ENCODE peak calls at places on chromosome 20, in seven cellular contexts. K, C, S, V, I, F and A are unnamed samples.
A peak's percentile ranks its signal among the peaks of the same experiment; 100 is the strongest.

GRCh38 chr20:11159728-11160127 is 485.9 kb upstream of the JAG1 start:
- DNase-seq in C (no peak), S (no peak), K (no peak), F (no peak), I (no peak), V (peak; percentile 91), A (no peak)

GRCh38 chr20:8744228-8744844 is 324.6 kb upstream of the PLCB4 start:
- DNase-seq in I (no peak), K (no peak), S (no peak), F (no peak), V (peak; percentile 57), C (no peak), A (no peak)

GRCh38 chr20:61922411-61922810 is 143.3 kb downstream of the TAF4 start:
- DNase-seq in I (no peak), F (no peak), C (no peak), K (no peak), S (no peak), V (no peak), A (no peak)

GRCh38 chr20:6636209-6637159 is 131.0 kb upstream of the BMP2 start:
- DNase-seq in K (no peak), V (peak; percentile 69), S (no peak), F (no peak), I (no peak), C (no peak), A (no peak)

GRCh38 chr20:461254-462198 is 807 bp downstream of the TBC1D20 start:
- DNase-seq in K (peak; percentile 46), F (peak; percentile 88), C (no peak), V (peak; percentile 42), S (no peak), I (no peak), A (peak; percentile 55)

GRCh38 chr20:50217207-50217949 is 26.7 kb downstream of the CEBPB start:
- DNase-seq in C (no peak), V (no peak), K (no peak), I (no peak), F (no peak), S (no peak), A (no peak)

GRCh38 chr20:15760217-15760567 is 813.1 kb downstream of the KIF16B start:
- DNase-seq in I (no peak), K (no peak), S (no peak), F (no peak), V (no peak), C (no peak), A (no peak)

GRCh38 chr20:10469599-10469998 is 34.5 kb downstream of the SLX4IP start:
- DNase-seq in V (peak; percentile 87), F (no peak), I (no peak), K (no peak), S (no peak), C (no peak), A (peak; percentile 48)

GRCh38 chr20:20472690-20473274 is 104.9 kb downstream of the INSM1 start:
- DNase-seq in V (no peak), F (no peak), K (no peak), C (no peak), I (no peak), S (no peak), A (no peak)

GRCh38 chr20:63587256-63587655 is 13.2 kb upstream of the HELZ2 start:
- DNase-seq in K (no peak), F (peak; percentile 64), I (no peak), C (no peak), V (no peak), S (no peak), A (no peak)

GRCh38 chr20:47688385-47689381 is 96.6 kb downstream of the SULF2 start:
- DNase-seq in S (no peak), I (no peak), F (no peak), C (no peak), K (no peak), V (peak; percentile 15), A (no peak)

GRCh38 chr20:59333928-59334327 is 33.5 kb downstream of the EDN3 start:
- DNase-seq in C (no peak), I (no peak), S (no peak), V (no peak), F (no peak), K (no peak), A (no peak)

GRCh38 chr20:52500150-52500549 is 308.6 kb upstream of the ZFP64 start:
- DNase-seq in I (no peak), S (no peak), F (no peak), V (no peak), K (no peak), C (no peak), A (no peak)

GRCh38 chr20:58605292-58606065 is 45.6 kb upstream of the STX16 start:
- DNase-seq in S (no peak), V (no peak), C (no peak), K (no peak), I (no peak), F (peak; percentile 56), A (no peak)

GRCh38 chr20:17961600-17961965 is 7.0 kb downstream of the SNX5 start:
- DNase-seq in I (no peak), S (no peak), K (no peak), V (peak; percentile 33), C (no peak), F (no peak), A (no peak)

GRCh38 chr20:17959257-17959627 is 9.4 kb downstream of the SNX5 start:
- DNase-seq in K (no peak), C (no peak), S (no peak), I (no peak), F (no peak), V (no peak), A (no peak)

GRCh38 chr20:17963114-17963897 is 5.3 kb downstream of the SNX5 start:
- DNase-seq in V (no peak), K (no peak), F (no peak), I (no peak), C (no peak), S (no peak), A (no peak)

GRCh38 chr20:17958326-17959256 is 10.0 kb downstream of the SNX5 start:
- DNase-seq in S (no peak), K (no peak), C (no peak), F (no peak), V (peak; percentile 61), I (no peak), A (no peak)

DNA sequence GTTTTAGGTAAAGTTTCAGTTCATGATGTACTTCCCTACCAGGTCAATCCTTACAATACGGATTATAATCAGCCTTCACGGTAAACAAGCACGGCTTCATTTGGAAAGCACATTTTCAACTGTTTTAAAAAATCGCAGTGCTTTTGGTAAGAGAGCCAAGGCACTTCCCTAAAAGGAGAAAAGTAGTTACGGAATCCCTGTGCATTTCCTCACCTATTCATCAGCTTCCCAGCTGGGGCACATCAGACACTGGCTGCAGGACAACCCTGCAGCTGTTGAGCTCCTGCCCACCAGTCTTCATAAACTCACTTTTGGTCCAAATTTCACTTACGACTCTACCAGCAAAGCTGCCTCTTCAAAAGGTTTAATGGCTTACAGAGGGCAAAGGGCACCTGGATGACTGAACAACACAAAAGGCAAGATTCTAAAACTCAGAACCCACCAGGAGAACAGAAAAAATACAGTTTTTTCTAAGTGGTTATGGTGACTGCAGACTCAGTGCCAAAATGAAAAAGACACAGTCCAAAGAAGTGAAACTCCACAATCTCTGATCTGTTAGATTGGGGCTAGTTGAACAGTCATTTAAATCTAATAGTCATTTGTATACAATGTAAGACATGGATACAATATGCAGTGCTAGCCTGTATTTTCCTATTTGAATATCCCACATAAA is 7.5 kb downstream of the SNX5 start:
- DNase-seq in S (no peak), F (no peak), I (no peak), V (peak; percentile 66), C (no peak), K (peak; percentile 80), A (no peak)
- H3K27me3 ChIP-seq in S (no peaks in the 10 kb centered on the region), F (no peaks in the 10 kb centered on the region), I (no peaks in the 10 kb centered on the region), V (no peaks in the 10 kb centered on the region), C (no peaks in the 10 kb centered on the region), K (no peaks in the 10 kb centered on the region), A (no peaks in the 10 kb centered on the region)

DNA sequence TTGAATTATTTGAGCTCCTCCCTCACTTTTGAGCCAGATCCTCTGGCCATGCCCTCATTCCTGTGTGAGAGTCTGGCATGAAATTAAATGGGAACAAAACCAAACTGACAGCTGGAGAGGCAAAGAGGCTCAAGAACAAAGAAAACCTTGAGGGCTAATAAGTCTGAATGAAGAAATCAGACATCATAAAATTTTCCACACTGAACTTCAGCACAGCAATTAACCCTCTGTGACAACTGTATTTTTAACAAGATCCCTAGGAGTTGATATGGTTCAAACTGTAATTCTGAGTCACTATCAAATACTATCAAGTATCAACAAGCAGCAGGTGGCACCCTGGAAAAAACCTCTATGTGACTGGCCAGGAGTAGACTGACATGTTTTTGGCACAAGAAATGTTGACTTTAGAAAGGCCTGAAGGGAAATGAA is 109.4 kb upstream of the EMILIN3 start:
- DNase-seq in F (no peak), S (no peak), C (no peak), K (peak; percentile 23), V (peak; percentile 68), I (peak; percentile 90), A (no peak)
- H3K27ac ChIP-seq in F (no peak overlapping the region), S (no peak overlapping the region), C (peak overlapping the region; percentile 69), K (no peak overlapping the region), V (peak overlapping the region; percentile 4), I (peak overlapping the region; percentile 15), A (no peak overlapping the region)

GRCh38 chr20:40677343-40677924 is 11.6 kb downstream of the MAFB start:
- DNase-seq in I (no peak), S (no peak), F (no peak), K (no peak), V (no peak), C (no peak), A (no peak)

GRCh38 chr20:40676870-40677269 is 12.2 kb downstream of the MAFB start:
- DNase-seq in F (no peak), C (no peak), I (no peak), S (no peak), K (no peak), V (no peak), A (no peak)

GRCh38 chr20:40678286-40678835 is 10.7 kb downstream of the MAFB start:
- DNase-seq in F (no peak), C (no peak), V (no peak), S (no peak), I (no peak), K (no peak), A (no peak)

GRCh38 chr20:40680560-40680959 is 8.5 kb downstream of the MAFB start:
- DNase-seq in K (no peak), V (no peak), S (no peak), C (no peak), I (no peak), F (no peak), A (no peak)

DNA sequence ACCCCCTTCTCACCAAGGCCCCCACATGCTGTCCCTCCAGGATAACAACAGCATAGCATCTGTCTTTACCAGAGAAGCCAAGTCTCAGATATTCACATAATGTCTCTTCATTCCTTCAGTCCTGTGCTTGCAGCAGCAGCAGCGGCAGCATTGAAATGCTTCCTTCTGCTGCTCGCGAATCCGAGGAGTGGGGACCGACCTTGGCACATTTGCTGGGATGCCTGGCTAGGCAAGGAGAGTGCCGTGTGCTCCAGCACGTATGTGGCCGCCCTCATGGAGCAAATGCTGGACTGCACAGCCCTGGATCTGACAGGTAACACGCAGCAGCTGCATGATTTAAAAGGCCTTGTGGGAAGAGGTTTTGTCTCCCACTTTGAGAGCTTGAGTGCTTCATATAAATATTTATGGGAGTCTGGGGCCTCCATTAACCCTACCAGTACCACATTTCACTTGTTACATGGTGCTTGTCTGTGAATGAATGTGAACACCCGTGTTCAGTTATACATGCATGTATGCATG is 9.9 kb downstream of the MAFB start:
- DNase-seq in K (no peak), C (no peak), S (no peak), I (no peak), F (no peak), V (no peak), A (no peak)
- H3K27me3 ChIP-seq in K (no peaks in the 10 kb centered on the region), C (no peaks in the 10 kb centered on the region), S (no peaks in the 10 kb centered on the region), I (peaks cover 77% of the 10 kb centered on the region), F (no peaks in the 10 kb centered on the region), V (peaks cover 54% of the 10 kb centered on the region), A (no peaks in the 10 kb centered on the region)

GRCh38 chr20:37270586-37271420 is 9.2 kb upstream of the GHRH start:
- DNase-seq in I (no peak), S (no peak), V (peak; percentile 50), K (no peak), C (no peak), F (peak; percentile 62), A (no peak)
- H3K27ac ChIP-seq in I (no peak overlapping the region), S (no peak overlapping the region), V (no peak overlapping the region), K (no peak overlapping the region), C (no peak overlapping the region), F (no peak overlapping the region), A (peak overlapping the region; percentile 78)